ENCODE peak calls at places on chromosomes 7 and 10, in seven cellular contexts. One of them, this sample, is unnamed.

GRCh38 chr10:97196213-97197029 is 10.7 kb upstream of the SLIT1 start:
- DNase-seq in PC-9: peak
- DNase-seq in NCI-H748 treated with DMSO at 0.1 percent for 48 hours: peak
- DNase-seq in stimulated activated naive CD8-positive, alpha-beta T cell treated with anti-CD3 and anti-CD28 coated beads, Interleukin-15, Interleukin-2, amounts not matched to agents 100 U/mL and 50 U/mL, for 24 hours: peak
- DNase-seq in cardiac fibroblast: peak
- DNase-seq in suprapubic skin: no peak
- DNase-seq in fibroblast of the conjunctiva: peak
- DNase-seq in this sample: no peak

GRCh38 chr7:128427289-128427891 is 17.6 kb upstream of the IMPDH1 start:
- DNase-seq in PC-9: no peak
- DNase-seq in NCI-H748 treated with DMSO at 0.1 percent for 48 hours: peak
- DNase-seq in stimulated activated naive CD8-positive, alpha-beta T cell treated with anti-CD3 and anti-CD28 coated beads, Interleukin-15, Interleukin-2, amounts not matched to agents 100 U/mL and 50 U/mL, for 24 hours: no peak
- DNase-seq in cardiac fibroblast: peak
- DNase-seq in suprapubic skin: no peak
- DNase-seq in fibroblast of the conjunctiva: peak
- DNase-seq in this sample: no peak

GRCh38 chr10:133454204-133454893 is 604 bp downstream of the SCART1 start:
- DNase-seq in PC-9: no peak
- DNase-seq in NCI-H748 treated with DMSO at 0.1 percent for 48 hours: no peak
- DNase-seq in stimulated activated naive CD8-positive, alpha-beta T cell treated with anti-CD3 and anti-CD28 coated beads, Interleukin-15, Interleukin-2, amounts not matched to agents 100 U/mL and 50 U/mL, for 24 hours: no peak
- DNase-seq in cardiac fibroblast: no peak
- DNase-seq in suprapubic skin: peak
- DNase-seq in fibroblast of the conjunctiva: no peak
- DNase-seq in this sample: no peak

GRCh38 chr10:68301790-68302502 is 29.9 kb upstream of the HNRNPH3 start:
- DNase-seq in PC-9: peak
- DNase-seq in NCI-H748 treated with DMSO at 0.1 percent for 48 hours: peak
- DNase-seq in stimulated activated naive CD8-positive, alpha-beta T cell treated with anti-CD3 and anti-CD28 coated beads, Interleukin-15, Interleukin-2, amounts not matched to agents 100 U/mL and 50 U/mL, for 24 hours: no peak
- DNase-seq in cardiac fibroblast: peak
- DNase-seq in suprapubic skin: no peak
- DNase-seq in fibroblast of the conjunctiva: peak
- DNase-seq in this sample: peak

GRCh38 chr7:157235357-157236018 is 96.8 kb downstream of the UBE3C start:
- DNase-seq in PC-9: no peak
- DNase-seq in NCI-H748 treated with DMSO at 0.1 percent for 48 hours: no peak
- DNase-seq in stimulated activated naive CD8-positive, alpha-beta T cell treated with anti-CD3 and anti-CD28 coated beads, Interleukin-15, Interleukin-2, amounts not matched to agents 100 U/mL and 50 U/mL, for 24 hours: no peak
- DNase-seq in cardiac fibroblast: no peak
- DNase-seq in suprapubic skin: no peak
- DNase-seq in fibroblast of the conjunctiva: peak
- DNase-seq in this sample: peak

GRCh38 chr7:768881-769504 is 41.9 kb upstream of the PRKAR1B start:
- DNase-seq in PC-9: no peak
- DNase-seq in NCI-H748 treated with DMSO at 0.1 percent for 48 hours: no peak
- DNase-seq in stimulated activated naive CD8-positive, alpha-beta T cell treated with anti-CD3 and anti-CD28 coated beads, Interleukin-15, Interleukin-2, amounts not matched to agents 100 U/mL and 50 U/mL, for 24 hours: no peak
- DNase-seq in cardiac fibroblast: peak
- DNase-seq in suprapubic skin: no peak
- DNase-seq in fibroblast of the conjunctiva: no peak
- DNase-seq in this sample: peak

GRCh38 chr7:15407910-15408309 is 153.9 kb downstream of the AGMO start:
- DNase-seq in PC-9: no peak
- DNase-seq in NCI-H748 treated with DMSO at 0.1 percent for 48 hours: no peak
- DNase-seq in stimulated activated naive CD8-positive, alpha-beta T cell treated with anti-CD3 and anti-CD28 coated beads, Interleukin-15, Interleukin-2, amounts not matched to agents 100 U/mL and 50 U/mL, for 24 hours: no peak
- DNase-seq in cardiac fibroblast: no peak
- DNase-seq in suprapubic skin: no peak
- DNase-seq in fibroblast of the conjunctiva: no peak
- DNase-seq in this sample: no peak

GRCh38 chr10:74231375-74231774 is 80.4 kb downstream of the ADK start:
- DNase-seq in PC-9: peak
- DNase-seq in NCI-H748 treated with DMSO at 0.1 percent for 48 hours: no peak
- DNase-seq in stimulated activated naive CD8-positive, alpha-beta T cell treated with anti-CD3 and anti-CD28 coated beads, Interleukin-15, Interleukin-2, amounts not matched to agents 100 U/mL and 50 U/mL, for 24 hours: no peak
- DNase-seq in cardiac fibroblast: peak
- DNase-seq in suprapubic skin: no peak
- DNase-seq in fibroblast of the conjunctiva: no peak
- DNase-seq in this sample: no peak

GRCh38 chr7:128347573-128348147 is 4.0 kb upstream of the RBM28 start:
- DNase-seq in PC-9: peak
- DNase-seq in NCI-H748 treated with DMSO at 0.1 percent for 48 hours: no peak
- DNase-seq in stimulated activated naive CD8-positive, alpha-beta T cell treated with anti-CD3 and anti-CD28 coated beads, Interleukin-15, Interleukin-2, amounts not matched to agents 100 U/mL and 50 U/mL, for 24 hours: peak
- DNase-seq in cardiac fibroblast: peak
- DNase-seq in suprapubic skin: no peak
- DNase-seq in fibroblast of the conjunctiva: peak
- DNase-seq in this sample: no peak

GRCh38 chr10:71963756-71964668 is at the start of gene CHST3:
- DNase-seq in PC-9: peak
- DNase-seq in NCI-H748 treated with DMSO at 0.1 percent for 48 hours: no peak
- DNase-seq in stimulated activated naive CD8-positive, alpha-beta T cell treated with anti-CD3 and anti-CD28 coated beads, Interleukin-15, Interleukin-2, amounts not matched to agents 100 U/mL and 50 U/mL, for 24 hours: peak
- DNase-seq in cardiac fibroblast: peak
- DNase-seq in suprapubic skin: no peak
- DNase-seq in fibroblast of the conjunctiva: no peak
- DNase-seq in this sample: no peak

GRCh38 chr10:21161647-21162046 is 264.5 kb upstream of the NEBL start:
- DNase-seq in PC-9: no peak
- DNase-seq in NCI-H748 treated with DMSO at 0.1 percent for 48 hours: no peak
- DNase-seq in stimulated activated naive CD8-positive, alpha-beta T cell treated with anti-CD3 and anti-CD28 coated beads, Interleukin-15, Interleukin-2, amounts not matched to agents 100 U/mL and 50 U/mL, for 24 hours: no peak
- DNase-seq in cardiac fibroblast: no peak
- DNase-seq in suprapubic skin: no peak
- DNase-seq in fibroblast of the conjunctiva: no peak
- DNase-seq in this sample: no peak

GRCh38 chr7:99473315-99473596 is 566 bp downstream of the ZNF789 start:
- DNase-seq in PC-9: peak
- DNase-seq in NCI-H748 treated with DMSO at 0.1 percent for 48 hours: peak
- DNase-seq in stimulated activated naive CD8-positive, alpha-beta T cell treated with anti-CD3 and anti-CD28 coated beads, Interleukin-15, Interleukin-2, amounts not matched to agents 100 U/mL and 50 U/mL, for 24 hours: no peak
- DNase-seq in cardiac fibroblast: peak
- DNase-seq in suprapubic skin: no peak
- DNase-seq in fibroblast of the conjunctiva: peak
- DNase-seq in this sample: peak

GRCh38 chr7:11373546-11374142 is 400.0 kb downstream of the PHF14 start:
- DNase-seq in PC-9: no peak
- DNase-seq in NCI-H748 treated with DMSO at 0.1 percent for 48 hours: peak
- DNase-seq in stimulated activated naive CD8-positive, alpha-beta T cell treated with anti-CD3 and anti-CD28 coated beads, Interleukin-15, Interleukin-2, amounts not matched to agents 100 U/mL and 50 U/mL, for 24 hours: no peak
- DNase-seq in cardiac fibroblast: peak
- DNase-seq in suprapubic skin: no peak
- DNase-seq in fibroblast of the conjunctiva: no peak
- DNase-seq in this sample: no peak

GRCh38 chr7:122628651-122629411 is 70.1 kb downstream of the RNF133 start:
- DNase-seq in PC-9: no peak
- DNase-seq in NCI-H748 treated with DMSO at 0.1 percent for 48 hours: no peak
- DNase-seq in stimulated activated naive CD8-positive, alpha-beta T cell treated with anti-CD3 and anti-CD28 coated beads, Interleukin-15, Interleukin-2, amounts not matched to agents 100 U/mL and 50 U/mL, for 24 hours: no peak
- DNase-seq in cardiac fibroblast: no peak
- DNase-seq in suprapubic skin: no peak
- DNase-seq in fibroblast of the conjunctiva: no peak
- DNase-seq in this sample: no peak

This sample was measured in skeletal muscle cell.